ENCODE peak calls at places on chromosome 19, in four cellular contexts. One of them, this sample, is unnamed.

GRCh38 chr19:17703823-17704463 is 15.3 kb upstream of the MAP1S start:
- DNase-seq in GM13976: peak
- DNase-seq in 8988T: no peak
- DNase-seq in heart right ventricle: no peak
- DNase-seq in this sample: no peak

GRCh38 chr19:5470264-5470671 is 15.1 kb downstream of the ZNRF4 start:
- DNase-seq in GM13976: no peak
- DNase-seq in 8988T: no peak
- DNase-seq in heart right ventricle: no peak
- DNase-seq in this sample: no peak

GRCh38 chr19:12736854-12737665 is at the start of gene GET3:
- DNase-seq in GM13976: peak
- DNase-seq in 8988T: no peak
- DNase-seq in heart right ventricle: peak
- DNase-seq in this sample: peak

GRCh38 chr19:12943437-12944044 is 2.1 kb upstream of the RAD23A start:
- DNase-seq in GM13976: no peak
- DNase-seq in 8988T: no peak
- DNase-seq in heart right ventricle: no peak
- DNase-seq in this sample: no peak

GRCh38 chr19:20005741-20006140 is 33.6 kb downstream of the ZNF682 start:
- DNase-seq in GM13976: no peak
- DNase-seq in 8988T: no peak
- DNase-seq in heart right ventricle: no peak
- DNase-seq in this sample: no peak

GRCh38 chr19:19059837-19060611 is 3.8 kb upstream of the SLC25A42 start:
- DNase-seq in GM13976: no peak
- DNase-seq in 8988T: no peak
- DNase-seq in heart right ventricle: no peak
- DNase-seq in this sample: no peak

GRCh38 chr19:3507371-3508120 is 1.4 kb downstream of the FZR1 start:
- DNase-seq in GM13976: no peak
- DNase-seq in 8988T: no peak
- DNase-seq in heart right ventricle: no peak
- DNase-seq in this sample: no peak

GRCh38 chr19:11324079-11324661 is 15.3 kb downstream of the RAB3D start:
- DNase-seq in GM13976: peak
- DNase-seq in 8988T: no peak
- DNase-seq in heart right ventricle: peak
- DNase-seq in this sample: peak

GRCh38 chr19:35141627-35142401 is 1.2 kb upstream of the FXYD7 start:
- DNase-seq in GM13976: no peak
- DNase-seq in 8988T: no peak
- DNase-seq in heart right ventricle: no peak
- DNase-seq in this sample: no peak

GRCh38 chr19:45164577-45165335 is 4.0 kb upstream of the NKPD1 start:
- DNase-seq in GM13976: peak
- DNase-seq in 8988T: no peak
- DNase-seq in heart right ventricle: peak
- DNase-seq in this sample: peak

GRCh38 chr19:7783991-7784421 is 21.0 kb downstream of the CLEC4M start:
- DNase-seq in GM13976: no peak
- DNase-seq in 8988T: no peak
- DNase-seq in heart right ventricle: no peak
- DNase-seq in this sample: no peak

GRCh38 chr19:48136547-48136946 is 25.9 kb upstream of the PLA2G4C start:
- DNase-seq in GM13976: no peak
- DNase-seq in 8988T: no peak
- DNase-seq in heart right ventricle: no peak
- DNase-seq in this sample: no peak

GRCh38 chr19:5153601-5154128 is 184.8 kb downstream of the KDM4B start:
- DNase-seq in GM13976: no peak
- DNase-seq in 8988T: no peak
- DNase-seq in heart right ventricle: no peak
- DNase-seq in this sample: peak

GRCh38 chr19:33403221-33403972 is 29.9 kb downstream of the CEBPG start:
- DNase-seq in GM13976: no peak
- DNase-seq in 8988T: no peak
- DNase-seq in heart right ventricle: no peak
- DNase-seq in this sample: peak

GRCh38 chr19:8611890-8612806 is 1.6 kb upstream of the ADAMTS10 start:
- DNase-seq in GM13976: peak
- DNase-seq in 8988T: no peak
- DNase-seq in heart right ventricle: peak
- DNase-seq in this sample: peak

GRCh38 chr19:2045501-2046045 is 5.5 kb downstream of the MKNK2 start:
- DNase-seq in GM13976: no peak
- DNase-seq in 8988T: no peak
- DNase-seq in heart right ventricle: no peak
- DNase-seq in this sample: peak

GRCh38 chr19:34974631-34975030 is 10.6 kb upstream of the ZNF792 start:
- DNase-seq in GM13976: no peak
- DNase-seq in 8988T: no peak
- DNase-seq in heart right ventricle: no peak
- DNase-seq in this sample: no peak